ENCODE peak calls at places on chromosomes 5 and 9, in nine cellular contexts. Q is A549, H is tibial nerve, R is prostate gland, M is body of pancreas, O is IMR-90, J is esophagus muscularis mucosa, Y is suprapubic skin, X is vagina. K is an unnamed sample.
A peak's percentile ranks its signal among the peaks of the same experiment; 100 is the strongest.

GRCh38 chr9:128912270-128912853 is 8.4 kb upstream of the PHYHD1 start:
- DNase-seq in Q (peak; percentile 93), H (no peak), R (no peak), M (no peak), O (peak; percentile 94), J (no peak), Y (no peak), X (no peak), K (no peak)

GRCh38 chr9:26228273-26228672 is 550.0 kb upstream of the TUSC1 start:
- DNase-seq in Q (no peak), H (no peak), R (no peak), M (no peak), O (peak; percentile 19), J (no peak), Y (no peak), X (no peak), K (no peak)

GRCh38 chr5:75574791-75575190 is 36.5 kb upstream of the ANKDD1B start:
- DNase-seq in Q (no peak), H (no peak), R (no peak), M (no peak), O (peak; percentile 18), J (no peak), Y (no peak), X (no peak), K (no peak)

GRCh38 chr9:127899200-127899943 is at the start of gene ST6GALNAC6:
- DNase-seq in Q (peak; percentile 65), H (no peak), R (no peak), M (peak; percentile 75), O (peak; percentile 68), J (no peak), Y (no peak), X (no peak), K (peak; percentile 93)

GRCh38 chr9:136629879-136630661 is 32.6 kb upstream of the EGFL7 start:
- DNase-seq in Q (no peak), H (peak; percentile 34), R (no peak), M (peak; percentile 66), O (peak; percentile 24), J (no peak), Y (no peak), X (no peak), K (no peak)

GRCh38 chr5:82164109-82164956 is 113.8 kb downstream of the RPS23 start:
- DNase-seq in Q (peak; percentile 86), H (no peak), R (no peak), M (no peak), O (peak; percentile 95), J (no peak), Y (no peak), X (no peak), K (no peak)

GRCh38 chr5:1918488-1919208 is 35.9 kb upstream of the IRX4 start:
- DNase-seq in Q (no peak), H (no peak), R (no peak), M (no peak), O (no peak), J (no peak), Y (peak; percentile 69), X (no peak), K (no peak)

GRCh38 chr5:371811-372555 is 50.5 kb downstream of the AHRR start:
- DNase-seq in Q (no peak), H (peak; percentile 2), R (peak; percentile 1), M (no peak), O (no peak), J (peak; percentile 83), Y (peak; percentile 67), X (peak; percentile 92), K (peak; percentile 11)

GRCh38 chr5:42720242-42720641 is 36.4 kb upstream of the CCDC152 start:
- DNase-seq in Q (no peak), H (no peak), R (no peak), M (no peak), O (no peak), J (no peak), Y (no peak), X (no peak), K (no peak)

GRCh38 chr5:99807346-99807745 is 727.8 kb upstream of the FAM174A start:
- DNase-seq in Q (no peak), H (no peak), R (no peak), M (no peak), O (no peak), J (no peak), Y (no peak), X (no peak), K (no peak)

GRCh38 chr5:84688566-84688965 is 303.9 kb upstream of the EDIL3 start:
- DNase-seq in Q (no peak), H (no peak), R (no peak), M (no peak), O (peak; percentile 72), J (no peak), Y (no peak), X (no peak), K (no peak)

GRCh38 chr5:100905259-100905914 is 2.3 kb upstream of the ST8SIA4 start:
- DNase-seq in Q (no peak), H (no peak), R (no peak), M (no peak), O (no peak), J (no peak), Y (no peak), X (no peak), K (no peak)

GRCh38 chr5:100904259-100904822 is 1.3 kb upstream of the ST8SIA4 start:
- DNase-seq in Q (peak; percentile 18), H (no peak), R (no peak), M (no peak), O (no peak), J (no peak), Y (peak; percentile 75), X (no peak), K (no peak)

GRCh38 chr5:100902406-100903035 is 561 bp downstream of the ST8SIA4 start:
- DNase-seq in Q (peak; percentile 16), H (no peak), R (no peak), M (no peak), O (no peak), J (no peak), Y (no peak), X (no peak), K (no peak)

GRCh38 chr5:100901851-100902341 is 1.2 kb downstream of the ST8SIA4 start:
- DNase-seq in Q (peak; percentile 32), H (peak; percentile 50), R (no peak), M (no peak), O (no peak), J (no peak), Y (peak; percentile 77), X (no peak), K (no peak)

GRCh38 chr5:100903036-100903887 is at the start of gene ST8SIA4:
- DNase-seq in Q (peak; percentile 79), H (peak; percentile 70), R (peak; percentile 36), M (no peak), O (peak; percentile 33), J (peak; percentile 96), Y (peak; percentile 93), X (no peak), K (peak; percentile 74)
- TF ChIP-seq POLR2A in Q (peak; percentile 54), H (no peak), R (no peak), M (peak; percentile 67), O (no peak), J (no peak), Y (no peak), X (peak; percentile 56), K (no peak)

DNA sequence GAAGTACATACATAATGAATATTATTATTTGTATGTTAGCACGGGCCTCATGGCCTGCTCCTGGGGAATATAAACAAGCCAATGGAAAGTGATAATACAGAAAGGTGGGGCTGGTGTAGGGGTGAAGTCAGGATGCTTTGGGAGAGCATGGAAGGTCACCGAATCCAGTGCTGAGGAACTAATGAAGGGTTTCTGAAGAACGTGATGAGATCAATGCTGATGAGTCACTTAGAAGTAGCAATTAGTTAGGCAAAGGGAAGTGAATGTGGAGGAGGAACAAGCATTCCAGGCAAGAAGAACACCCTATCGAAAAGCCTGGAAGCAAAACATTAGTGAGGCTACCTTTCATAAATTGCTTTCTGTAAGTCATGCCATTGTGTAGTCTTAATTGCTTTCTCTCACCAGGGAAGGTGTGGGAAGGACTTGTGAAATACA is 2.1 kb downstream of the ANXA1 start:
- DNase-seq in Q (peak; percentile 68), H (no peak), R (no peak), M (no peak), O (peak; percentile 28), J (no peak), Y (no peak), X (no peak), K (no peak)
- H3K4me3 ChIP-seq in Q (peak overlapping the region; percentile 62), H (peak overlapping the region; percentile 45), R (peak overlapping the region; percentile 47), M (no peak overlapping the region), O (peak overlapping the region; percentile 23), J (peak overlapping the region; percentile 46), Y (peak overlapping the region; percentile 52), X (peak overlapping the region; percentile 62), K (no peak overlapping the region)

GRCh38 chr5:78757269-78758053 is 108.9 kb upstream of the LHFPL2 start:
- DNase-seq in Q (peak; percentile 42), H (peak; percentile 45), R (no peak), M (no peak), O (peak; percentile 69), J (no peak), Y (no peak), X (no peak), K (no peak)

GRCh38 chr5:78758169-78758839 is 109.7 kb upstream of the LHFPL2 start:
- DNase-seq in Q (no peak), H (no peak), R (no peak), M (no peak), O (peak; percentile 84), J (no peak), Y (no peak), X (no peak), K (no peak)

GRCh38 chr5:78761831-78762230 is 113.3 kb upstream of the LHFPL2 start:
- DNase-seq in Q (no peak), H (no peak), R (no peak), M (no peak), O (no peak), J (no peak), Y (no peak), X (no peak), K (no peak)

GRCh38 chr5:78763659-78764189 is 115.2 kb upstream of the LHFPL2 start:
- DNase-seq in Q (no peak), H (no peak), R (no peak), M (no peak), O (no peak), J (no peak), Y (no peak), X (no peak), K (no peak)

GRCh38 chr5:78760411-78761169 is 112.0 kb upstream of the LHFPL2 start:
- DNase-seq in Q (peak; percentile 27), H (no peak), R (no peak), M (no peak), O (no peak), J (peak; percentile 55), Y (no peak), X (no peak), K (no peak)
- TF ChIP-seq CTCF in Q (no peak), H (no peak), R (no peak), M (no peak), O (peak; percentile 14), J (no peak), Y (no peak), X (no peak), K (no peak)

GRCh38 chr9:16726718-16727451 is 143.6 kb downstream of the BNC2 start:
- DNase-seq in Q (peak; percentile 84), H (peak; percentile 79), R (peak; percentile 69), M (peak; percentile 50), O (peak; percentile 83), J (peak; percentile 96), Y (peak; percentile 92), X (no peak), K (peak; percentile 63)
- TF ChIP-seq POLR2A in Q (peak; percentile 35), H (peak; percentile 45), R (no peak), M (peak; percentile 25), O (peak; percentile 72), J (peak; percentile 46), Y (no peak), X (peak; percentile 12), K (no peak)

K was measured in lower leg skin.